ENCODE peak calls at places on chromosome 16, in four cellular contexts. One of them, this sample, is unnamed. For H3K4me1, the result is how much of the 10 kb centered on the place peaks cover.

GRCh38 chr16:2912330-2913199 is 834 bp downstream of the FLYWCH1 start:
- DNase-seq in CD4-positive, alpha-beta memory T cell: peak
- DNase-seq in IMR-90: peak
- DNase-seq in ovary: peak
- DNase-seq in this sample: no peak

GRCh38 chr16:11181889-11182279 is 74.1 kb downstream of the SOCS1 start:
- DNase-seq in CD4-positive, alpha-beta memory T cell: no peak
- DNase-seq in IMR-90: peak
- DNase-seq in ovary: no peak
- DNase-seq in this sample: no peak

GRCh38 chr16:9836118-9836736 is 346.0 kb downstream of the GRIN2A start:
- DNase-seq in CD4-positive, alpha-beta memory T cell: no peak
- DNase-seq in IMR-90: no peak
- DNase-seq in ovary: peak
- DNase-seq in this sample: no peak

GRCh38 chr16:55825115-55825728 is 7.7 kb downstream of the CES1 start:
- DNase-seq in CD4-positive, alpha-beta memory T cell: no peak
- DNase-seq in IMR-90: no peak
- DNase-seq in ovary: no peak
- DNase-seq in this sample: no peak

GRCh38 chr16:2691491-2692248 is 9.3 kb downstream of the KCTD5 start:
- DNase-seq in CD4-positive, alpha-beta memory T cell: no peak
- DNase-seq in IMR-90: no peak
- DNase-seq in ovary: peak
- DNase-seq in this sample: peak

GRCh38 chr16:79163666-79164377 is 436.7 kb downstream of the MAF start:
- DNase-seq in CD4-positive, alpha-beta memory T cell: no peak
- DNase-seq in IMR-90: no peak
- DNase-seq in ovary: no peak
- DNase-seq in this sample: no peak

GRCh38 chr16:19831678-19832077 is 53.0 kb downstream of the GPRC5B start:
- DNase-seq in CD4-positive, alpha-beta memory T cell: no peak
- DNase-seq in IMR-90: peak
- DNase-seq in ovary: no peak
- DNase-seq in this sample: no peak

GRCh38 chr16:64641343-64641742 is 480.5 kb downstream of the CDH11 start:
- DNase-seq in CD4-positive, alpha-beta memory T cell: no peak
- DNase-seq in IMR-90: no peak
- DNase-seq in ovary: no peak
- DNase-seq in this sample: no peak

GRCh38 chr16:55062446-55062845 is 131.8 kb downstream of the IRX5 start:
- DNase-seq in CD4-positive, alpha-beta memory T cell: no peak
- DNase-seq in IMR-90: peak
- DNase-seq in ovary: no peak
- DNase-seq in this sample: no peak

GRCh38 chr16:58098207-58099096 is 30.7 kb downstream of the CFAP20 start:
- DNase-seq in CD4-positive, alpha-beta memory T cell: no peak
- DNase-seq in IMR-90: peak
- DNase-seq in ovary: no peak
- DNase-seq in this sample: no peak

GRCh38 chr16:53014287-53014686 is 38.4 kb downstream of the CHD9NB start:
- DNase-seq in CD4-positive, alpha-beta memory T cell: no peak
- DNase-seq in IMR-90: no peak
- DNase-seq in ovary: no peak
- DNase-seq in this sample: no peak

GRCh38 chr16:5870886-5871715 is 773.5 kb upstream of the EEF2KMT start:
- DNase-seq in CD4-positive, alpha-beta memory T cell: no peak
- DNase-seq in IMR-90: no peak
- DNase-seq in ovary: no peak
- DNase-seq in this sample: no peak

GRCh38 chr16:53695070-53695469 is 8.6 kb downstream of the RPGRIP1L start:
- DNase-seq in CD4-positive, alpha-beta memory T cell: no peak
- DNase-seq in IMR-90: peak
- DNase-seq in ovary: no peak
- DNase-seq in this sample: no peak

GRCh38 chr16:81632392-81633146 is 146.5 kb upstream of the PLCG2 start:
- DNase-seq in CD4-positive, alpha-beta memory T cell: peak
- DNase-seq in IMR-90: peak
- DNase-seq in ovary: no peak
- DNase-seq in this sample: no peak

GRCh38 chr16:50068550-50068949 is 2.8 kb downstream of the HEATR3 start:
- DNase-seq in CD4-positive, alpha-beta memory T cell: no peak
- DNase-seq in IMR-90: peak
- DNase-seq in ovary: no peak
- DNase-seq in this sample: no peak

GRCh38 chr16:27315333-27316037 is 1.7 kb downstream of the IL4R start:
- DNase-seq in CD4-positive, alpha-beta memory T cell: peak
- DNase-seq in IMR-90: peak
- DNase-seq in ovary: no peak
- DNase-seq in this sample: peak

GRCh38 chr16:79334127-79334526 is 266.4 kb downstream of the MAF start:
- DNase-seq in CD4-positive, alpha-beta memory T cell: no peak
- DNase-seq in IMR-90: no peak
- DNase-seq in ovary: no peak
- DNase-seq in this sample: no peak

GRCh38 chr16:85563031-85563430 is 50.1 kb upstream of the GSE1 start:
- DNase-seq in CD4-positive, alpha-beta memory T cell: no peak
- DNase-seq in IMR-90: no peak
- DNase-seq in ovary: no peak
- DNase-seq in this sample: no peak
- H3K4me1 ChIP-seq in CD4-positive, alpha-beta memory T cell: under half
- H3K4me1 ChIP-seq in IMR-90: under half
- H3K4me1 ChIP-seq in ovary: under half
- H3K4me1 ChIP-seq in this sample: half or more

GRCh38 chr16:85105475-85105874 is 6.8 kb downstream of the CIBAR2 start:
- DNase-seq in CD4-positive, alpha-beta memory T cell: no peak
- DNase-seq in IMR-90: no peak
- DNase-seq in ovary: no peak
- DNase-seq in this sample: no peak

GRCh38 chr16:85107532-85107931 is 4.7 kb downstream of the CIBAR2 start:
- DNase-seq in CD4-positive, alpha-beta memory T cell: no peak
- DNase-seq in IMR-90: no peak
- DNase-seq in ovary: no peak
- DNase-seq in this sample: no peak

GRCh38 chr16:85104147-85104546 is 8.1 kb downstream of the CIBAR2 start:
- DNase-seq in CD4-positive, alpha-beta memory T cell: no peak
- DNase-seq in IMR-90: no peak
- DNase-seq in ovary: no peak
- DNase-seq in this sample: no peak

GRCh38 chr16:85104821-85105391 is 7.4 kb downstream of the CIBAR2 start:
- DNase-seq in CD4-positive, alpha-beta memory T cell: peak
- DNase-seq in IMR-90: no peak
- DNase-seq in ovary: no peak
- DNase-seq in this sample: no peak

DNA sequence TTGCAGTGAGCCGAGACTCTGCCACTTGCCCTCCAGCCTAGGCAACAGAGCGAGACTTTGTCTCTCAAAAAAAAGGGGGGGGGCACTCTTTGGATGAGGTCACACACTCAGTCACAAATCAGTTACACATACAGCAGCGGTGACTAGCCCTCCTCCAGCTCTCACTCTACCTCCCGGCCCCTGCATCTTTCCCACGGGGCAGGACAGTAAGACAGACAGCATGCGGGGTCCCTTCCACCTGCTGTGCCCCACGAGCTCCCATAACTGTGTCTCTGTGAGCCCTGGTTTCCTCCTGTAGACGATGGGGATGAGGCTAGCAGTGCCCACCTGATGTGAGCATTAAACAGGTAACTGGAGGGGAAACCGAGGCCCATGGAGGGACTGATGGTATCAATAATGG is 5.2 kb downstream of the CIBAR2 start:
- DNase-seq in CD4-positive, alpha-beta memory T cell: no peak
- DNase-seq in IMR-90: no peak
- DNase-seq in ovary: no peak
- DNase-seq in this sample: no peak
- H3K4me1 ChIP-seq in CD4-positive, alpha-beta memory T cell: under half
- H3K4me1 ChIP-seq in IMR-90: under half
- H3K4me1 ChIP-seq in ovary: under half
- H3K4me1 ChIP-seq in this sample: under half

GRCh38 chr16:66521227-66521626 is 28.7 kb downstream of the TK2 start:
- DNase-seq in CD4-positive, alpha-beta memory T cell: no peak
- DNase-seq in IMR-90: no peak
- DNase-seq in ovary: no peak
- DNase-seq in this sample: no peak
- H3K4me1 ChIP-seq in CD4-positive, alpha-beta memory T cell: half or more
- H3K4me1 ChIP-seq in IMR-90: under half
- H3K4me1 ChIP-seq in ovary: under half
- H3K4me1 ChIP-seq in this sample: half or more

GRCh38 chr16:70453117-70453890 is 1.1 kb upstream of the FCSK start:
- DNase-seq in CD4-positive, alpha-beta memory T cell: no peak
- DNase-seq in IMR-90: no peak
- DNase-seq in ovary: no peak
- DNase-seq in this sample: no peak
- H3K4me1 ChIP-seq in CD4-positive, alpha-beta memory T cell: under half
- H3K4me1 ChIP-seq in IMR-90: under half
- H3K4me1 ChIP-seq in ovary: under half
- H3K4me1 ChIP-seq in this sample: under half

GRCh38 chr16:17365211-17365541 is 105.6 kb downstream of the XYLT1 start:
- DNase-seq in CD4-positive, alpha-beta memory T cell: no peak
- DNase-seq in IMR-90: no peak
- DNase-seq in ovary: no peak
- DNase-seq in this sample: no peak

GRCh38 chr16:17365591-17366298 is 105.0 kb downstream of the XYLT1 start:
- DNase-seq in CD4-positive, alpha-beta memory T cell: no peak
- DNase-seq in IMR-90: no peak
- DNase-seq in ovary: no peak
- DNase-seq in this sample: no peak

GRCh38 chr16:17366299-17366961 is 104.3 kb downstream of the XYLT1 start:
- DNase-seq in CD4-positive, alpha-beta memory T cell: no peak
- DNase-seq in IMR-90: no peak
- DNase-seq in ovary: no peak
- DNase-seq in this sample: no peak

GRCh38 chr16:17362946-17363345 is 107.8 kb downstream of the XYLT1 start:
- DNase-seq in CD4-positive, alpha-beta memory T cell: no peak
- DNase-seq in IMR-90: peak
- DNase-seq in ovary: no peak
- DNase-seq in this sample: no peak

DNA sequence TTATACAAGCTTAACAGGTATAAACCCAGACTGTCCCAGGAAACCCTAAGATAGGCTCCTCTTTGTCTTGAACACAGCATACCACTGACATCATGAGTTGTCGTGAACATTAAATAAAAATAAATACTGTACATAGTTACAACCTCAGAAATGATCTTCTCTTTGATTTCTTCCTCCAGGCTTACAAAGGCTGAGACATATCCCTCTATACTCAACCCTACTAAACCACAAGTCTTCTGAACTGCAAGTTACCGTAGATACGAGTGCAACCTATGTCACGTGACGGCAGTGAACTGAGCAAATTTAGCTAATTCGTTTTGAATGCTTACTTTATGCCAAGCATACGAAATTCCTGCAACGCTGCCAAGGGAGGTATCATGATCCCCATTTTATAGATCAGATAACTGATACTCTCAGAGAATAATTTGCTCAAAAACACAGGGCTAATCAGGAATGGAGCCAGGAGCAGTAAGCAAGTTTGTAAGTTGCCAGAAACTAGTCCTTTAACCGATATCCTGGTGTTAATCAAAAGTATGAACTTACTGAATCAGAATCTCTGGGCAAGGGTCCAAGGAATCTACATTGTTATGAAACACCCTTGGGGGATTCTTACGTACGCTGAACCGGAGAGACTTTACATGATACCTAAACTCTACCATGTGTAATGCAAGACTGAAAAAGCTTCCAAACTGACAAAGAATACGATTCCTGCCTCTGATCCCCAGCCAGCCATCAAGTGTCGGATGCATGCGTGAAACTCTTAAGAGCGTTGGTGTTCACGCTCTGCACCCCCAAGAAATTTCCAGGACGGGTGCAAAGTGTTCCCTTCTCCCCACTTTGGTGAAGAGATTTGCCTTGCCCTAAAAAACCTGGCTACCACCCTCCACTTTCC is 106.2 kb downstream of the XYLT1 start:
- DNase-seq in CD4-positive, alpha-beta memory T cell: peak
- DNase-seq in IMR-90: peak
- DNase-seq in ovary: no peak
- DNase-seq in this sample: no peak
- H3K4me1 ChIP-seq in CD4-positive, alpha-beta memory T cell: half or more
- H3K4me1 ChIP-seq in IMR-90: under half
- H3K4me1 ChIP-seq in ovary: under half
- H3K4me1 ChIP-seq in this sample: under half

GRCh38 chr16:88881090-88881580 is 14.7 kb upstream of the PABPN1L start:
- DNase-seq in CD4-positive, alpha-beta memory T cell: no peak
- DNase-seq in IMR-90: no peak
- DNase-seq in ovary: no peak
- DNase-seq in this sample: no peak
- H3K4me1 ChIP-seq in CD4-positive, alpha-beta memory T cell: under half
- H3K4me1 ChIP-seq in IMR-90: under half
- H3K4me1 ChIP-seq in ovary: under half
- H3K4me1 ChIP-seq in this sample: under half

GRCh38 chr16:20851601-20852000 is 45.3 kb downstream of the REXO5 start:
- DNase-seq in CD4-positive, alpha-beta memory T cell: no peak
- DNase-seq in IMR-90: peak
- DNase-seq in ovary: peak
- DNase-seq in this sample: peak
- H3K4me1 ChIP-seq in CD4-positive, alpha-beta memory T cell: under half
- H3K4me1 ChIP-seq in IMR-90: under half
- H3K4me1 ChIP-seq in ovary: under half
- H3K4me1 ChIP-seq in this sample: half or more

GRCh38 chr16:23874613-23875294 is 39.0 kb downstream of the PRKCB start:
- DNase-seq in CD4-positive, alpha-beta memory T cell: no peak
- DNase-seq in IMR-90: no peak
- DNase-seq in ovary: no peak
- DNase-seq in this sample: no peak

GRCh38 chr16:23876256-23876896 is 40.6 kb downstream of the PRKCB start:
- DNase-seq in CD4-positive, alpha-beta memory T cell: no peak
- DNase-seq in IMR-90: no peak
- DNase-seq in ovary: no peak
- DNase-seq in this sample: no peak

GRCh38 chr16:23869052-23869451 is 33.3 kb downstream of the PRKCB start:
- DNase-seq in CD4-positive, alpha-beta memory T cell: peak
- DNase-seq in IMR-90: no peak
- DNase-seq in ovary: no peak
- DNase-seq in this sample: no peak

GRCh38 chr16:23867566-23867965 is 31.8 kb downstream of the PRKCB start:
- DNase-seq in CD4-positive, alpha-beta memory T cell: no peak
- DNase-seq in IMR-90: no peak
- DNase-seq in ovary: no peak
- DNase-seq in this sample: no peak

GRCh38 chr16:23871924-23872323 is 36.1 kb downstream of the PRKCB start:
- DNase-seq in CD4-positive, alpha-beta memory T cell: no peak
- DNase-seq in IMR-90: no peak
- DNase-seq in ovary: no peak
- DNase-seq in this sample: no peak
- H3K4me1 ChIP-seq in CD4-positive, alpha-beta memory T cell: half or more
- H3K4me1 ChIP-seq in IMR-90: under half
- H3K4me1 ChIP-seq in ovary: under half
- H3K4me1 ChIP-seq in this sample: under half